ENCODE peak calls at places on chromosomes 4 and X, in six cellular contexts. N is breast epithelium, Y is stomach, O is prostate gland, C is right lobe of liver, B is suprapubic skin. I is an unnamed sample.

GRCh38 chr4:183407128-183407585 is 37.3 kb upstream of the CDKN2AIP start:
- DNase-seq in N (peak), Y (peak), O (peak), C (peak), B (peak), I (peak)

GRCh38 chrX:135295238-135295943 is 13.9 kb upstream of the ETDC start:
- DNase-seq in N (no peak), Y (no peak), O (no peak), C (peak), B (no peak), I (peak)

GRCh38 chr4:169311643-169312365 is 41.0 kb upstream of the SH3RF1 start:
- DNase-seq in N (no peak), Y (peak), O (no peak), C (no peak), B (no peak), I (peak)

GRCh38 chr4:139030614-139031235 is 15.1 kb downstream of the NOCT start:
- DNase-seq in N (peak), Y (peak), O (peak), C (no peak), B (no peak), I (peak)

GRCh38 chrX:94400488-94400887 is 726.5 kb downstream of the FAM133A start:
- DNase-seq in N (peak), Y (peak), O (peak), C (no peak), B (no peak), I (no peak)

GRCh38 chr4:88535090-88535755 is 11.6 kb upstream of the PYURF start:
- DNase-seq in N (no peak), Y (no peak), O (no peak), C (no peak), B (no peak), I (no peak)

GRCh38 chr4:99811850-99812249 is 4.8 kb upstream of the DAPP1 start:
- DNase-seq in N (no peak), Y (no peak), O (peak), C (no peak), B (no peak), I (no peak)

GRCh38 chrX:80550722-80551121 is 130.5 kb downstream of the TENT5D start:
- DNase-seq in N (no peak), Y (no peak), O (no peak), C (no peak), B (no peak), I (peak)

GRCh38 chrX:147602297-147602696 is 309.4 kb upstream of the FMR1 start:
- DNase-seq in N (no peak), Y (no peak), O (no peak), C (no peak), B (no peak), I (no peak)

GRCh38 chrX:23749576-23749975 is 6.5 kb upstream of the ACOT9 start:
- DNase-seq in N (no peak), Y (no peak), O (no peak), C (no peak), B (no peak), I (no peak)

GRCh38 chr4:23877758-23878229 is 12.1 kb downstream of the PPARGC1A start:
- DNase-seq in N (no peak), Y (no peak), O (peak), C (peak), B (no peak), I (no peak)

GRCh38 chrX:653316-653715 is 22.7 kb downstream of the SHOX start:
- DNase-seq in N (no peak), Y (no peak), O (no peak), C (no peak), B (no peak), I (no peak)

GRCh38 chr4:76199664-76200211 is 13.9 kb downstream of the SCARB2 start:
- DNase-seq in N (no peak), Y (peak), O (no peak), C (no peak), B (no peak), I (no peak)

GRCh38 chrX:68462653-68463052 is 29.4 kb upstream of the OPHN1 start:
- DNase-seq in N (no peak), Y (no peak), O (peak), C (no peak), B (no peak), I (no peak)

GRCh38 chr4:114015444-114015899 is 36.0 kb upstream of the ARSJ start:
- DNase-seq in N (no peak), Y (no peak), O (peak), C (no peak), B (no peak), I (peak)

GRCh38 chr4:107011312-107011711 is 24.8 kb downstream of the DKK2 start:
- DNase-seq in N (no peak), Y (no peak), O (no peak), C (no peak), B (no peak), I (no peak)

GRCh38 chr4:21476753-21477152 is 471.8 kb downstream of the KCNIP4 start:
- DNase-seq in N (no peak), Y (no peak), O (no peak), C (no peak), B (no peak), I (no peak)

GRCh38 chrX:129931411-129932136 is 25.6 kb downstream of the UTP14A start:
- DNase-seq in N (peak), Y (peak), O (peak), C (peak), B (peak), I (peak)
- TF ChIP-seq POLR2A in N (no peak), Y (no peak), O (peak), C (peak), B (no peak), I (peak)

DNA sequence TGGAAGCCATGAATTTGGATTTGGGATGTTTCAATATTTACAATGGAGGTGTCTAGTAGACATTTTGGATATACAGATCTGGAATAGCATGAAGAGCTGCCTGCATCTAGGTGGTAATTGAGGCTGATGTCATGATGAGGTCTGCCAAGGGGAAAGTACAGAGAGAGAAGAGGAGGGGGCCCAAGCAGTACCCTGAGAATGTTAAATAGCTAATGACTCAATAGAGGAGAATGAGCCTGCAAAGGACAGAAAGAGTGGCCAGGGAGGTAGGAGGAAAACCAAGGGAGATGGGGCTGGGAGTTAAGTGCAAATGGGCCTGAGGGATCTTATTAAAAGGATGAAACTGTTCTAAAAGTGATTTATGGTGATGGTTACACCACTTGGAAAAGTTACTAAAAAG is 182.2 kb upstream of the KIT start:
- DNase-seq in N (no peak), Y (no peak), O (no peak), C (no peak), B (no peak), I (no peak)
- TF ChIP-seq POLR2A in N (no peak), Y (no peak), O (no peak), C (no peak), B (no peak), I (no peak)

GRCh38 chr4:163356104-163356503 is 12.4 kb downstream of the NPY5R start:
- DNase-seq in N (no peak), Y (no peak), O (no peak), C (no peak), B (no peak), I (no peak)
- TF ChIP-seq POLR2A in N (no peak), Y (no peak), O (no peak), C (no peak), B (no peak), I (no peak)

GRCh38 chr4:2036327-2036726 is 22.8 kb upstream of the NAT8L start:
- DNase-seq in N (no peak), Y (no peak), O (no peak), C (no peak), B (no peak), I (no peak)
- TF ChIP-seq POLR2A in N (no peak), Y (no peak), O (no peak), C (no peak), B (no peak), I (no peak)

DNA sequence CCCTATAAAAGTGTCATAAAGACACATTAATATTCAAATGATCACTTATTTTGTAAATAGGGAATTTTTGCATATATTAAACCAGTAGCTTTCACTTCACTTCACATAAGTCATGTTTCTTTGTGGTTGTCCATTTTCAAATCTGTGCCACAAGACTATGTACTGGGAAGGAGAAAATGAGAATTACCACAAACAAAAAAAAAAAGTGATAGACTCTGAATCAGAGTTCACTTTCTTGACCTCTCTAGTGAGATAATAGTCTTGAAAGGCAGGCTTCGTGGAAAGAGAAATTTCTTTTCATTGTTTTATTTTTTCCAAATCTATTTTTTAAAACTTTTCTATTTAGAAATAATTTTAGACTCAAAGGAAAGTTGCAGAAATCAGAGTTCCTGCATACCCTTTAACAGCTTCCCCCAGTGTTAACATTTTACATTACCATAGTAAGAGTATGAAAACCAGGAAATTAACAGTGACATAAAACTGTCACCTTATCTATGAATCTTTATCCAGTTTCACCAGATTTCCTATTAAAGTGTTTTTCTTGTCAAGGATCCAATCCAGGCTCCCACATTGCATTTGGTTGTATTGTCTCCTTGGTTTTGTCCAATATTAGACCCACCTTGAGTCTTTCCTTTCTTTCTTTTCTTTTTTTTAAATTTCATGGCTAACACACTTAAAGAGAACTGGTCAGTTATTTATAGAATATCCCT is 215.4 kb upstream of the PGRMC2 start:
- DNase-seq in N (no peak), Y (no peak), O (no peak), C (no peak), B (no peak), I (no peak)
- TF ChIP-seq POLR2A in N (no peak), Y (no peak), O (no peak), C (no peak), B (no peak), I (no peak)

GRCh38 chr4:122990891-122991290 is 68.5 kb upstream of the NUDT6 start:
- DNase-seq in N (no peak), Y (no peak), O (no peak), C (no peak), B (no peak), I (no peak)
- TF ChIP-seq POLR2A in N (no peak), Y (no peak), O (no peak), C (no peak), B (no peak), I (no peak)

GRCh38 chrX:40154229-40154852 is 56.6 kb upstream of the BCOR start:
- DNase-seq in N (no peak), Y (no peak), O (no peak), C (peak), B (no peak), I (peak)
- TF ChIP-seq POLR2A in N (no peak), Y (no peak), O (no peak), C (no peak), B (no peak), I (no peak)

I was measured in H54.